ENCODE peak calls at places on chromosomes 4 and X, in eight cellular contexts. R is germinal center; J is progenitor cell of endocrine pancreas; G is left lung; H is hypothalamus; P is stimulated activated CD4-positive, alpha-beta T cell treated with anti-CD3 and anti-CD28 coated beads, Interleukin-2, amount 100 ng/mL, for 48 hours; I is Daoy; E is kidney epithelial cell. Y is an unnamed sample.

GRCh38 chrX:119105826-119106225 is 21.8 kb downstream of the KIAA1210 start:
- DNase-seq in P (no peak), E (no peak), J (no peak), I (peak; percentile 20), G (no peak), H (no peak), R (no peak), Y (no peak)

GRCh38 chr4:165198329-165198728 is 9.0 kb upstream of the KLHL2 start:
- DNase-seq in E (no peak), R (no peak), J (no peak), H (no peak), I (no peak), G (no peak), P (no peak), Y (no peak)

GRCh38 chrX:150664290-150664689 is 28.9 kb upstream of the MTMR1 start:
- DNase-seq in H (peak; percentile 17), J (no peak), G (no peak), R (no peak), P (no peak), E (no peak), I (peak; percentile 1), Y (no peak)

GRCh38 chr4:73741140-73741749 is 876 bp downstream of the CXCL8 start:
- DNase-seq in R (no peak), I (no peak), H (no peak), P (no peak), E (no peak), G (no peak), J (no peak), Y (no peak)

GRCh38 chr4:4564522-4564921 is 22.7 kb upstream of the STX18 start:
- DNase-seq in H (no peak), P (no peak), G (no peak), R (no peak), J (no peak), E (no peak), I (no peak), Y (no peak)

GRCh38 chr4:110231869-110232268 is 33.5 kb upstream of the ELOVL6 start:
- DNase-seq in I (no peak), E (no peak), J (no peak), P (no peak), R (no peak), H (no peak), G (no peak), Y (no peak)

GRCh38 chr4:37884855-37885487 is 5.9 kb upstream of the TBC1D1 start:
- DNase-seq in R (no peak), E (no peak), H (no peak), G (no peak), I (no peak), P (no peak), J (no peak), Y (no peak)

GRCh38 chr4:14865804-14866203 is 136.5 kb upstream of the CPEB2 start:
- DNase-seq in P (no peak), R (no peak), E (no peak), J (no peak), G (no peak), H (no peak), I (no peak), Y (no peak)

GRCh38 chr4:76484654-76485053 is 49.6 kb downstream of the SHROOM3 start:
- DNase-seq in P (no peak), R (no peak), I (no peak), H (no peak), E (no peak), J (no peak), G (no peak), Y (no peak)

GRCh38 chr4:118801895-118802575 is 33.9 kb downstream of the SEC24D start:
- DNase-seq in J (no peak), R (no peak), I (no peak), P (no peak), G (no peak), E (no peak), H (no peak), Y (no peak)

GRCh38 chr4:89410687-89411086 is 103.1 kb upstream of the GPRIN3 start:
- DNase-seq in E (peak; percentile 62), R (no peak), H (no peak), J (no peak), P (no peak), G (no peak), I (peak; percentile 20), Y (no peak)

GRCh38 chr4:3318561-3319021 is 25.8 kb downstream of the RGS12 start:
- DNase-seq in H (no peak), G (no peak), R (no peak), I (no peak), J (no peak), E (no peak), P (no peak), Y (no peak)

GRCh38 chr4:38106886-38107514 is 146.8 kb downstream of the PTTG2 start:
- DNase-seq in G (no peak), E (no peak), R (no peak), P (no peak), H (no peak), J (no peak), I (no peak), Y (no peak)

GRCh38 chr4:139528377-139529005 is 27.5 kb downstream of the SETD7 start:
- DNase-seq in R (no peak), E (peak; percentile 32), I (no peak), J (no peak), H (no peak), P (no peak), G (no peak), Y (no peak)

GRCh38 chrX:84155938-84156337 is 32.1 kb downstream of the RPS6KA6 start:
- DNase-seq in J (no peak), P (no peak), G (no peak), E (no peak), R (no peak), I (no peak), H (no peak), Y (no peak)

GRCh38 chr4:186657766-186658165 is 65.9 kb downstream of the FAT1 start:
- DNase-seq in P (no peak), G (no peak), E (no peak), J (no peak), I (no peak), H (peak; percentile 11), R (no peak), Y (no peak)

GRCh38 chr4:164956766-164957643 is 20.5 kb downstream of the TRIM61 start:
- DNase-seq in H (peak; percentile 81), I (peak; percentile 85), J (peak; percentile 69), E (peak; percentile 45), P (peak; percentile 74), G (peak; percentile 92), R (peak; percentile 85), Y (peak; percentile 24)

GRCh38 chr4:119040711-119041185 is 94.9 kb upstream of the MYOZ2 start:
- DNase-seq in E (peak; percentile 52), H (no peak), P (no peak), I (peak; percentile 11), G (no peak), R (no peak), J (no peak), Y (no peak)

GRCh38 chr4:1601533-1601835 is 82.6 kb downstream of the FAM53A start:
- DNase-seq in E (no peak), P (no peak), I (no peak), G (no peak), J (no peak), H (no peak), R (no peak), Y (no peak)

GRCh38 chr4:68736813-68737212 is 66.4 kb upstream of the UGT2B15 start:
- DNase-seq in H (no peak), G (no peak), J (no peak), R (no peak), P (no peak), E (no peak), I (no peak), Y (no peak)

GRCh38 chr4:169236901-169237626 is 33.7 kb downstream of the SH3RF1 start:
- DNase-seq in G (no peak), I (no peak), P (no peak), E (no peak), H (no peak), J (no peak), R (no peak), Y (no peak)

GRCh38 chr4:71526626-71527406 is 188.0 kb downstream of the SLC4A4 start:
- DNase-seq in G (no peak), R (no peak), E (no peak), H (no peak), I (no peak), P (no peak), J (no peak), Y (no peak)

GRCh38 chr4:61200195-61200990 is at the start of gene ADGRL3:
- DNase-seq in J (peak; percentile 61), P (no peak), R (no peak), H (peak; percentile 76), E (no peak), I (peak; percentile 27), G (peak; percentile 75), Y (no peak)

GRCh38 chr4:16597829-16598228 is 300.6 kb downstream of the LDB2 start:
- DNase-seq in E (no peak), P (no peak), H (no peak), I (peak; percentile 54), J (no peak), R (no peak), G (no peak), Y (no peak)

GRCh38 chr4:168433576-168433975 is 46.7 kb downstream of the DDX60L start:
- DNase-seq in P (no peak), J (no peak), H (no peak), I (no peak), R (no peak), E (no peak), G (no peak), Y (no peak)

GRCh38 chr4:143186202-143186601 is 1.5 kb downstream of the USP38 start:
- DNase-seq in G (no peak), H (no peak), R (no peak), P (no peak), E (no peak), I (no peak), J (no peak), Y (no peak)

GRCh38 chr4:156820931-156821330 is 150.7 kb downstream of the PDGFC start:
- DNase-seq in I (no peak), R (no peak), J (no peak), E (no peak), H (no peak), G (no peak), P (no peak), Y (no peak)

GRCh38 chr4:109359040-109359646 is 56.7 kb upstream of the COL25A1 start:
- DNase-seq in H (no peak), E (no peak), I (no peak), J (no peak), R (no peak), G (no peak), P (no peak), Y (no peak)

GRCh38 chrX:136397001-136397400 is 90.7 kb upstream of the BRS3 start:
- DNase-seq in E (no peak), I (peak; percentile 16), R (no peak), H (no peak), G (no peak), J (no peak), P (no peak), Y (no peak)

GRCh38 chr4:8745036-8745827 is 126.4 kb downstream of the HMX1 start:
- DNase-seq in H (no peak), P (no peak), R (no peak), E (no peak), I (no peak), J (no peak), G (no peak), Y (no peak)

GRCh38 chrX:43741843-43742573 is 85.9 kb downstream of the MAOA start:
- DNase-seq in J (no peak), H (no peak), I (no peak), R (no peak), P (no peak), E (no peak), G (no peak), Y (no peak)

GRCh38 chr4:37666625-37667071 is 19.5 kb downstream of the RELL1 start:
- DNase-seq in P (no peak), R (no peak), I (peak; percentile 91), G (no peak), E (peak; percentile 96), J (no peak), H (no peak), Y (no peak)

Y was measured in esophagus squamous epithelium.